ENCODE peak calls at places on chromosome 1, in four cellular contexts. One of them, this sample, is unnamed.

GRCh38 chr1:22318279-22318983 is 133.2 kb upstream of the ZBTB40 start:
- DNase-seq in GM12891: no peak
- DNase-seq in GM12878: no peak
- DNase-seq in K562: no peak
- DNase-seq in this sample: no peak

GRCh38 chr1:15573477-15573876 is 11.4 kb downstream of the AGMAT start:
- DNase-seq in GM12891: no peak
- DNase-seq in GM12878: no peak
- DNase-seq in K562: no peak
- DNase-seq in this sample: no peak

GRCh38 chr1:110617116-110617515 is 11.0 kb upstream of the KCNA2 start:
- DNase-seq in GM12891: no peak
- DNase-seq in GM12878: no peak
- DNase-seq in K562: no peak
- DNase-seq in this sample: no peak

GRCh38 chr1:184947497-184948256 is 26.6 kb downstream of the NIBAN1 start:
- DNase-seq in GM12891: no peak
- DNase-seq in GM12878: no peak
- DNase-seq in K562: no peak
- DNase-seq in this sample: no peak

GRCh38 chr1:209844695-209845404 is 17.1 kb downstream of the UTP25 start:
- DNase-seq in GM12891: no peak
- DNase-seq in GM12878: no peak
- DNase-seq in K562: no peak
- DNase-seq in this sample: no peak

GRCh38 chr1:31639543-31639942 is 5.1 kb downstream of the PEF1 start:
- DNase-seq in GM12891: no peak
- DNase-seq in GM12878: no peak
- DNase-seq in K562: no peak
- DNase-seq in this sample: peak

GRCh38 chr1:82597620-82598019 is 796.9 kb downstream of the ADGRL2 start:
- DNase-seq in GM12891: no peak
- DNase-seq in GM12878: no peak
- DNase-seq in K562: no peak
- DNase-seq in this sample: no peak

GRCh38 chr1:37303884-37304574 is 170.4 kb upstream of the ZC3H12A start:
- DNase-seq in GM12891: no peak
- DNase-seq in GM12878: no peak
- DNase-seq in K562: no peak
- DNase-seq in this sample: no peak

GRCh38 chr1:244758700-244759099 is 76.8 kb upstream of the COX20 start:
- DNase-seq in GM12891: no peak
- DNase-seq in GM12878: no peak
- DNase-seq in K562: no peak
- DNase-seq in this sample: no peak

GRCh38 chr1:115976062-115976899 is at the start of gene SLC22A15:
- DNase-seq in GM12891: peak
- DNase-seq in GM12878: peak
- DNase-seq in K562: peak
- DNase-seq in this sample: peak

GRCh38 chr1:202283379-202283844 is 58.3 kb downstream of the UBE2T start:
- DNase-seq in GM12891: no peak
- DNase-seq in GM12878: no peak
- DNase-seq in K562: no peak
- DNase-seq in this sample: peak

GRCh38 chr1:95640746-95641145 is 406.7 kb downstream of the RWDD3 start:
- DNase-seq in GM12891: no peak
- DNase-seq in GM12878: no peak
- DNase-seq in K562: no peak
- DNase-seq in this sample: no peak

GRCh38 chr1:95793893-95794292 is 559.9 kb downstream of the RWDD3 start:
- DNase-seq in GM12891: no peak
- DNase-seq in GM12878: no peak
- DNase-seq in K562: no peak
- DNase-seq in this sample: peak

GRCh38 chr1:174974711-174975111 is 25.0 kb upstream of the CACYBP start:
- DNase-seq in GM12891: no peak
- DNase-seq in GM12878: no peak
- DNase-seq in K562: no peak
- DNase-seq in this sample: no peak

GRCh38 chr1:244917271-244917670 is 52.9 kb upstream of the HNRNPU start:
- DNase-seq in GM12891: no peak
- DNase-seq in GM12878: no peak
- DNase-seq in K562: no peak
- DNase-seq in this sample: no peak

GRCh38 chr1:92411511-92411910 is 75.2 kb downstream of the GFI1 start:
- DNase-seq in GM12891: no peak
- DNase-seq in GM12878: no peak
- DNase-seq in K562: peak
- DNase-seq in this sample: no peak

GRCh38 chr1:153336650-153337049 is 12.0 kb downstream of the PGLYRP4 start:
- DNase-seq in GM12891: no peak
- DNase-seq in GM12878: no peak
- DNase-seq in K562: no peak
- DNase-seq in this sample: no peak

GRCh38 chr1:59016390-59016789 is 232.5 kb upstream of the JUN start:
- DNase-seq in GM12891: no peak
- DNase-seq in GM12878: no peak
- DNase-seq in K562: no peak
- DNase-seq in this sample: no peak

GRCh38 chr1:237799762-237800474 is 90.8 kb downstream of the ZP4 start:
- DNase-seq in GM12891: peak
- DNase-seq in GM12878: peak
- DNase-seq in K562: peak
- DNase-seq in this sample: peak

GRCh38 chr1:37255868-37256267 is 218.5 kb upstream of the ZC3H12A start:
- DNase-seq in GM12891: no peak
- DNase-seq in GM12878: no peak
- DNase-seq in K562: no peak
- DNase-seq in this sample: no peak

GRCh38 chr1:40049745-40050144 is 9.2 kb downstream of the CAP1 start:
- DNase-seq in GM12891: no peak
- DNase-seq in GM12878: no peak
- DNase-seq in K562: no peak
- DNase-seq in this sample: no peak

GRCh38 chr1:35005711-35006110 is 20.6 kb upstream of the TMEM35B start:
- DNase-seq in GM12891: no peak
- DNase-seq in GM12878: no peak
- DNase-seq in K562: no peak
- DNase-seq in this sample: no peak

GRCh38 chr1:231170875-231171274 is 9.0 kb downstream of the TRIM67 start:
- DNase-seq in GM12891: no peak
- DNase-seq in GM12878: no peak
- DNase-seq in K562: peak
- DNase-seq in this sample: no peak

GRCh38 chr1:68959631-68960030 is 462.7 kb upstream of the DEPDC1 start:
- DNase-seq in GM12891: no peak
- DNase-seq in GM12878: no peak
- DNase-seq in K562: no peak
- DNase-seq in this sample: no peak

GRCh38 chr1:93565496-93566221 is 116.0 kb downstream of the BCAR3 start:
- DNase-seq in GM12891: no peak
- DNase-seq in GM12878: no peak
- DNase-seq in K562: no peak
- DNase-seq in this sample: no peak

GRCh38 chr1:93567255-93567918 is 114.2 kb downstream of the BCAR3 start:
- DNase-seq in GM12891: no peak
- DNase-seq in GM12878: no peak
- DNase-seq in K562: peak
- DNase-seq in this sample: no peak

GRCh38 chr1:93566227-93566626 is 115.4 kb downstream of the BCAR3 start:
- DNase-seq in GM12891: no peak
- DNase-seq in GM12878: no peak
- DNase-seq in K562: no peak
- DNase-seq in this sample: no peak

GRCh38 chr1:93571623-93572310 is 109.9 kb downstream of the BCAR3 start:
- DNase-seq in GM12891: no peak
- DNase-seq in GM12878: no peak
- DNase-seq in K562: no peak
- DNase-seq in this sample: no peak

DNA sequence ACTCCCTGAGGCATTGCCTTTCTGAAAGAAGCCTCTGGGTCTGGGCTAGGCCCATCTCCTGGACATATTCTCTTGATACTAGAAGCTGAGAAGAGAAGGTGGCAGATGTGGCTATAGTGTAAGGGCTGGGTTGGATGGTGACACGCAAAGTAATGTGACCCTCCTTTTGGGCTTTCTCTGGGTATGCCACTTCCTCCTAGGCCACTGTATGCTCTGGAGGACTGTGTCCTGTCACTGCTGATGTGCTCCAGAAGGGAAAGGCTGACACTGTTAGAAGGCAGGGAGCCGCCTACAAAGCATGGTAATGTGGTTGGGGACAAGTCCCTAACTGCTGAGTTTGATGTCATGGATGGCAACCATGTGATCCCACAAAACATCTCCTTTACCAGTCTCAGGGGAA is 112.2 kb downstream of the BCAR3 start:
- DNase-seq in GM12891: no peak
- DNase-seq in GM12878: no peak
- DNase-seq in K562: no peak
- DNase-seq in this sample: no peak
- TF ChIP-seq POLR2AphosphoS5 in GM12891: no peak
- TF ChIP-seq POLR2AphosphoS5 in GM12878: no peak
- TF ChIP-seq POLR2AphosphoS5 in K562: no peak
- TF ChIP-seq POLR2AphosphoS5 in this sample: no peak

GRCh38 chr1:113534130-113534817 is 144.0 kb downstream of the MAGI3 start:
- DNase-seq in GM12891: no peak
- DNase-seq in GM12878: no peak
- DNase-seq in K562: no peak
- DNase-seq in this sample: no peak
- TF ChIP-seq SPI1 in GM12891: no peak
- TF ChIP-seq SPI1 in GM12878: no peak
- TF ChIP-seq SPI1 in K562: no peak
- TF ChIP-seq SPI1 in this sample: no peak

GRCh38 chr1:167995038-167995437 is 58.2 kb upstream of the MPC2 start:
- DNase-seq in GM12891: no peak
- DNase-seq in GM12878: no peak
- DNase-seq in K562: no peak
- DNase-seq in this sample: no peak
- TF ChIP-seq POLR2AphosphoS5 in GM12891: no peak
- TF ChIP-seq POLR2AphosphoS5 in GM12878: no peak
- TF ChIP-seq POLR2AphosphoS5 in K562: no peak
- TF ChIP-seq POLR2AphosphoS5 in this sample: no peak

GRCh38 chr1:147287133-147287865 is 44.8 kb downstream of the CHD1L start:
- DNase-seq in GM12891: no peak
- DNase-seq in GM12878: no peak
- DNase-seq in K562: no peak
- DNase-seq in this sample: no peak

GRCh38 chr1:147281950-147282349 is 39.5 kb downstream of the CHD1L start:
- DNase-seq in GM12891: no peak
- DNase-seq in GM12878: no peak
- DNase-seq in K562: no peak
- DNase-seq in this sample: no peak
- TF ChIP-seq SPI1 in GM12891: no peak
- TF ChIP-seq SPI1 in GM12878: no peak
- TF ChIP-seq SPI1 in K562: no peak
- TF ChIP-seq SPI1 in this sample: no peak

DNA sequence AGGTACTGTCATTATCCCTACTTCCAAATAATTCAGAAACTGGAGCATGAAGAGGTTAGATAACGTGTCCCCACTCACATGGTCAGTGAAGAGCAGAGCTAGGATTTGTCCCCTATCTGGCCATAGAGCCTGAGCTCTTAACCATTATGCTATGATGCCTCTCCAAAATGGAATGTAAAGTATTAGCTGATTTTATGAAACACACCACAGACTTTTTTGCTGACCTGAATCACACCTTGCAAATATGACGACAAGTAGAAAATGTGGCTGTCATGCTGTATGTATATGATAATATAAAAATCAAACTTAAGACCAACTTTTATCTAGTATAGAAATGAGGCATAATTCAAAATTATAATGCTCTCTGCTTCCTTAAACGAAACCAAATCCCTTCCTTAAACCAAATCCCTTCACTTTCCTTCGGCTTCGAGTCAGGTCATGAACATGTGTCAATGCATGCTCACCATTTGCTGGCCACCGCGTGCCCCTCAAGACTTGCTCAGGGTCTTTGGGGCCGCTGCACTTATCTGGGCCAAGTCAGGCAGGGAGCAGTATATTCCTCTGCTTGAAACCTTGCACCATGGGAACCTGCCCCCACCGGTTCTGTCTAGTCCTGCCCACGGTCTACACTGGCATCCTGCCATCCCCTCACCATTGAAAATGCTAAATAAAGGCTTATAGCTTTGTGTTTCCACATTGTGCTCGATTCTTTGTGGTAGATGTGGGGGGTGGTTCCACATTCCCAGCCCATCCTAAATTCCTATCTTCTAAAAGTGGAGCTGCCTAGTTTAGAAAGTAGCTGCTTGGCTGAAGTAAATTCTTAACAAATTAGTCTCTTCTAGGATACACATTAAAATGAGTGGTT is 1.6 kb upstream of the TMCC2 start:
- DNase-seq in GM12891: no peak
- DNase-seq in GM12878: no peak
- DNase-seq in K562: no peak
- DNase-seq in this sample: no peak
- TF ChIP-seq POLR2AphosphoS5 in GM12891: no peak
- TF ChIP-seq POLR2AphosphoS5 in GM12878: no peak
- TF ChIP-seq POLR2AphosphoS5 in K562: no peak
- TF ChIP-seq POLR2AphosphoS5 in this sample: no peak

GRCh38 chr1:7611421-7612010 is 159.6 kb upstream of the VAMP3 start:
- DNase-seq in GM12891: no peak
- DNase-seq in GM12878: no peak
- DNase-seq in K562: no peak
- DNase-seq in this sample: no peak
- TF ChIP-seq SPI1 in GM12891: no peak
- TF ChIP-seq SPI1 in GM12878: no peak
- TF ChIP-seq SPI1 in K562: no peak
- TF ChIP-seq SPI1 in this sample: no peak

DNA sequence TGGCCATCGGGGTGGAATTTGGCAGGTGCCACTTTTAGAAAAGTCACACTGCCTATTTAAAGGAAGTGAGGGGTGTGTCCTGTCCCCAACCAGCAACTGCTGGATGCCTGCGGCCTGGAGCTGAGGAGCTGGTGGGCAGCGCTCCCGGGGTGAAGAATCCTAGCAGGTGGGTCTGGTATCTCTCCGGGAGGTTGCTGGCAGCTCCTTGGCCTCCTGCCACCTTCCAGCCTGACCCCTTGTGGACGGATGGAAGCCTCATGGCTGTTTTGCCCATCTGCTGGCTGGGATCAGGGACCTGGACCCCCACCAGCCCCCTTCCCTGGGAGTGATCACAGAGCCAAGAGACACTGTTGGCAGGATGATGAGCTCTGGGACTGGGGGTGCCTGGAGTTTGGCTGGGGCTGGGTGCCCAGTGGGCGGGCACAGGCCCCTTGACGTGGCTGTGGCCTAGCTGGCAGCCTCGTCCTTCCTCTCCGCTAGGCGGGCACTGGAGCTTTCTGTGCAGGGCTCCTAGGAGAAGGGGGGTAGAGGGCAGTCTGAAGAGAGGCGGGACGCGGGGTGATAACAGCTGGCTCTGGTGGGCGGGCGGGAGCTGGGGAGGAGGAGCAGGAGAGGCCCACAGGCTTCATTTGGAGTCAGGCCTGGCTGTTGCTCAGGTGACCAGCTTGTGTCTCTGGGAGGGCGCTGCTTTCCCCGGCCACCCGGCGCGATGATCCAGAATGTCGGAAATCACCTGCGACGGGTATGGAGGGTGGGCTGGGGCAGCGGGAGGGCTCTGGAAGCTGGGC is at the start of gene ACOT11:
- DNase-seq in GM12891: no peak
- DNase-seq in GM12878: no peak
- DNase-seq in K562: peak
- DNase-seq in this sample: peak
- TF ChIP-seq POLR2AphosphoS5 in GM12891: no peak
- TF ChIP-seq POLR2AphosphoS5 in GM12878: no peak
- TF ChIP-seq POLR2AphosphoS5 in K562: no peak
- TF ChIP-seq POLR2AphosphoS5 in this sample: no peak

This sample was measured in HL-60.